ENCODE peak calls at places on chromosomes 16 and 17, in ten cellular contexts. O is fibroblast of lung, C is iris pigment epithelial cell, V is NT2/D1, H is fibroblast of pulmonary artery, G is heart right ventricle, I is HCEC 1CT, L is thoracic aorta, D is GM12864, X is M059J. T is an unnamed sample.

GRCh38 chr17:236641-237405 is 55.4 kb upstream of the DOC2B start:
- DNase-seq in O (peak), C (peak), V (no peak), H (no peak), G (no peak), I (no peak), L (no peak), D (no peak), X (peak), T (peak)

GRCh38 chr16:31268033-31268365 is 8.2 kb downstream of the ITGAM start:
- DNase-seq in O (no peak), C (no peak), V (no peak), H (no peak), G (no peak), I (no peak), L (no peak), D (no peak), X (no peak), T (no peak)

GRCh38 chr17:26774291-26775218 is 519.4 kb upstream of the WSB1 start:
- DNase-seq in O (no peak), C (no peak), V (no peak), H (no peak), G (no peak), I (no peak), L (no peak), D (no peak), X (no peak), T (no peak)

GRCh38 chr17:49637739-49638138 is 40.2 kb downstream of the SPOP start:
- DNase-seq in O (no peak), C (no peak), V (no peak), H (no peak), G (no peak), I (no peak), L (no peak), D (no peak), X (no peak), T (no peak)

GRCh38 chr16:922051-922450 is 48.7 kb downstream of the LMF1 start:
- DNase-seq in O (no peak), C (no peak), V (no peak), H (no peak), G (no peak), I (no peak), L (no peak), D (no peak), X (no peak), T (no peak)

GRCh38 chr16:75244225-75244792 is 7.1 kb downstream of the BCAR1 start:
- DNase-seq in O (peak), C (no peak), V (no peak), H (peak), G (peak), I (peak), L (no peak), D (no peak), X (peak), T (peak)

GRCh38 chr16:69166221-69166833 is 20.6 kb upstream of the SNTB2 start:
- DNase-seq in O (peak), C (peak), V (no peak), H (no peak), G (no peak), I (peak), L (no peak), D (no peak), X (peak), T (peak)

GRCh38 chr16:4652561-4652960 is 27.9 kb downstream of the MGRN1 start:
- DNase-seq in O (no peak), C (no peak), V (no peak), H (no peak), G (no peak), I (no peak), L (no peak), D (no peak), X (no peak), T (no peak)

GRCh38 chr17:30095507-30096244 is 20.9 kb upstream of the NSRP1 start:
- DNase-seq in O (peak), C (peak), V (no peak), H (peak), G (no peak), I (peak), L (no peak), D (no peak), X (peak), T (peak)

GRCh38 chr16:50821586-50821985 is 79.7 kb downstream of the CYLD start:
- DNase-seq in O (no peak), C (no peak), V (no peak), H (no peak), G (no peak), I (peak), L (no peak), D (no peak), X (peak), T (peak)

GRCh38 chr17:79607941-79608728 is 2.7 kb downstream of the RBFOX3 start:
- DNase-seq in O (peak), C (peak), V (peak), H (peak), G (peak), I (no peak), L (no peak), D (no peak), X (no peak), T (peak)

GRCh38 chr16:58021661-58022551 is 3.6 kb upstream of the MMP15 start:
- DNase-seq in O (peak), C (peak), V (no peak), H (peak), G (no peak), I (peak), L (no peak), D (no peak), X (peak), T (peak)

GRCh38 chr17:4293572-4293971 is 29.8 kb upstream of the ANKFY1 start:
- DNase-seq in O (no peak), C (no peak), V (no peak), H (no peak), G (no peak), I (no peak), L (no peak), D (peak), X (no peak), T (no peak)

GRCh38 chr17:50681260-50682200 is 26.2 kb downstream of the ANKRD40 start:
- DNase-seq in O (peak), C (peak), V (no peak), H (peak), G (peak), I (peak), L (no peak), D (no peak), X (peak), T (peak)

GRCh38 chr17:65674246-65675045 is 113.0 kb upstream of the AXIN2 start:
- DNase-seq in O (peak), C (peak), V (no peak), H (peak), G (no peak), I (no peak), L (no peak), D (no peak), X (no peak), T (no peak)

GRCh38 chr16:3101018-3101840 is 2.1 kb upstream of the ZSCAN10 start:
- DNase-seq in O (no peak), C (peak), V (no peak), H (peak), G (no peak), I (no peak), L (no peak), D (no peak), X (peak), T (no peak)

GRCh38 chr16:4319454-4319853 is 3.6 kb downstream of the GLIS2 start:
- DNase-seq in O (no peak), C (no peak), V (no peak), H (no peak), G (no peak), I (no peak), L (no peak), D (no peak), X (no peak), T (no peak)

GRCh38 chr16:71474864-71475263 is 12.8 kb upstream of the ZNF23 start:
- DNase-seq in O (peak), C (peak), V (no peak), H (peak), G (no peak), I (peak), L (no peak), D (no peak), X (peak), T (peak)